ENCODE peak calls at places on chromosomes 1 and 21, in four cellular contexts. H, W, M and G are unnamed samples.
A peak's percentile ranks its signal among the peaks of the same experiment; 100 is the strongest.

GRCh38 chr21:27108228-27108627 is 141.3 kb upstream of the ADAMTS5 start:
- DNase-seq in H (peak; percentile 3), M (no peak), W (peak; percentile 78), G (no peak)

GRCh38 chr1:17588048-17588781 is 48.7 kb downstream of the ARHGEF10L start:
- DNase-seq in H (peak; percentile 5), W (peak; percentile 63), M (peak; percentile 87), G (peak; percentile 35)

GRCh38 chr1:89804646-89805237 is 16.1 kb upstream of the LRRC8D start:
- DNase-seq in H (peak; percentile 87), W (peak; percentile 88), M (peak; percentile 95), G (peak; percentile 92)

GRCh38 chr1:67166196-67166595 is at the start of gene IL23R:
- DNase-seq in M (no peak), H (no peak), W (no peak), G (no peak)

GRCh38 chr1:8061673-8062386 is 35.7 kb upstream of the ERRFI1 start:
- DNase-seq in W (peak; percentile 70), M (no peak), H (peak; percentile 82), G (peak; percentile 43)

GRCh38 chr1:8866792-8867415 is 11.6 kb downstream of the ENO1 start:
- DNase-seq in M (no peak), W (no peak), H (no peak), G (no peak)

GRCh38 chr1:191206808-191207207 is 729.1 kb upstream of the BRINP3 start:
- DNase-seq in H (peak; percentile 5), M (no peak), W (peak; percentile 4), G (peak; percentile 28)

GRCh38 chr21:41846033-41846317 is 33.2 kb downstream of the PRDM15 start:
- DNase-seq in M (no peak), W (no peak), H (no peak), G (no peak)

GRCh38 chr1:225156254-225156653 is 226.8 kb downstream of the DNAH14 start:
- DNase-seq in M (no peak), W (peak; percentile 18), H (no peak), G (peak; percentile 78)

GRCh38 chr1:179287946-179288345 is 5.7 kb upstream of the SOAT1 start:
- DNase-seq in M (no peak), W (no peak), H (no peak), G (no peak)

GRCh38 chr1:224192082-224192786 is 9.2 kb downstream of the DEGS1 start:
- DNase-seq in W (no peak), H (no peak), M (no peak), G (no peak)

GRCh38 chr1:162753998-162754585 is 36.4 kb upstream of the HSD17B7 start:
- DNase-seq in M (no peak), H (peak; percentile 38), W (no peak), G (no peak)

DNA sequence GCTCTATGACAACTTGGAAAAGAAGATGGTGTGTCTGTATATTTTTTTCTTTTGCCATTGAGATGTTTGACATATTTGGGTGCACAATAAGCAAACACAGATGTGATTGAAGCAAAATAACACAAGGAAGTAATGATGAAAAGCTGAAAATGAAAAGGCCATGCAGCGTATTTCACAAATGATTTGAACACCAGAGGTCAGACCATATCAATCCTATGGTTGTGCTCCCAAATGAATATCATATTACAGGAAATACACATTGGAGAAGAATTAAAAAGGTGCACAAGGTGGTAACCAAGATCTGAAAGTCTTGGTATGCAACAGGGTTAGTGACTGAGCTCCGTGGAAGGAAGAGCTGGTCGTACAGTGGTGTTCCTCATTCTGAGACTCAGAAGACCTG is 463.4 kb downstream of the LMO4 start:
- DNase-seq in M (no peak), H (no peak), W (no peak), G (no peak)
- TF ChIP-seq CTCF in M (no peak), H (no peak), W (no peak), G (no peak)

DNA sequence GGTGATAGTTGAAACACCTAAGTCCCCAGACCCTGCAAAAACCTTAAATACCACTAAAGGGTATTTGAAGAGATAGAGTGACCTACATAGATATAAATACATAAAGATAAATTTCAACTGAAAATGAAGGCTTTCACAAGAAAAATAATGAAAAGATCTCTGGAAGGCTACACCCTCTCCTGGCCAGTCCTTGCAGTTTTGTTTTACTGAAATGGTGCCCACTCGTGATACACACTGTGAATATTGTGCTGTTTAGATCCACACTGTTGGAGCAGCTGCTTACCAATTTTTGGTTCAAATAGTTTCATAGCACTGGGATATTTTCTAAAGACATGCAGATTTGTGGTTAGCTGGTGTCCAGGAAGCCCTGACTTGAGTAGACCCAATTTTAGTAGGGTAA is 31.5 kb upstream of the RNF187 start:
- DNase-seq in W (peak; percentile 50), M (no peak), H (peak; percentile 31), G (peak; percentile 49)
- H3K4me3 ChIP-seq in W (peak overlapping the region; percentile 49), M (no peak overlapping the region), H (no peak overlapping the region), G (peak overlapping the region; percentile 79)

GRCh38 chr1:194102607-194103006 is 916.2 kb upstream of the B3GALT2 start:
- DNase-seq in M (no peak), W (no peak), H (peak; percentile 4), G (no peak)
- TF ChIP-seq CTCF in M (no peak), W (no peak), H (no peak), G (peak; percentile 16)

GRCh38 chr1:192512426-192513125 is 63.0 kb upstream of the RGS1 start:
- DNase-seq in H (no peak), M (no peak), W (no peak), G (no peak)
- H3K4me3 ChIP-seq in H (no peak overlapping the region), M (no peak overlapping the region), W (no peak overlapping the region), G (no peak overlapping the region)

GRCh38 chr1:87296220-87296619 is 32.5 kb upstream of the LMO4 start:
- DNase-seq in M (no peak), H (no peak), W (no peak), G (no peak)
- TF ChIP-seq CTCF in M (no peak), H (no peak), W (no peak), G (no peak)

GRCh38 chr1:180928272-180929230 is 15.9 kb downstream of the KIAA1614 start:
- DNase-seq in M (no peak), W (no peak), H (no peak), G (no peak)
- H3K4me3 ChIP-seq in M (no peak overlapping the region), W (no peak overlapping the region), H (no peak overlapping the region), G (no peak overlapping the region)

GRCh38 chr1:54848134-54848948 is 38.7 kb downstream of the DHCR24 start:
- DNase-seq in W (no peak), H (no peak), M (no peak), G (no peak)
- TF ChIP-seq CTCF in W (no peak), H (no peak), M (no peak), G (no peak)

GRCh38 chr1:42117214-42117613 is 36.0 kb upstream of the GUCA2B start:
- DNase-seq in H (no peak), W (no peak), M (no peak), G (no peak)

GRCh38 chr1:42125552-42125951 is 27.7 kb upstream of the GUCA2B start:
- DNase-seq in W (no peak), H (no peak), M (no peak), G (no peak)

GRCh38 chr1:42122408-42122807 is 30.8 kb upstream of the GUCA2B start:
- DNase-seq in M (no peak), W (no peak), H (no peak), G (no peak)
- H3K4me3 ChIP-seq in M (no peak overlapping the region), W (no peak overlapping the region), H (no peak overlapping the region), G (no peak overlapping the region)

DNA sequence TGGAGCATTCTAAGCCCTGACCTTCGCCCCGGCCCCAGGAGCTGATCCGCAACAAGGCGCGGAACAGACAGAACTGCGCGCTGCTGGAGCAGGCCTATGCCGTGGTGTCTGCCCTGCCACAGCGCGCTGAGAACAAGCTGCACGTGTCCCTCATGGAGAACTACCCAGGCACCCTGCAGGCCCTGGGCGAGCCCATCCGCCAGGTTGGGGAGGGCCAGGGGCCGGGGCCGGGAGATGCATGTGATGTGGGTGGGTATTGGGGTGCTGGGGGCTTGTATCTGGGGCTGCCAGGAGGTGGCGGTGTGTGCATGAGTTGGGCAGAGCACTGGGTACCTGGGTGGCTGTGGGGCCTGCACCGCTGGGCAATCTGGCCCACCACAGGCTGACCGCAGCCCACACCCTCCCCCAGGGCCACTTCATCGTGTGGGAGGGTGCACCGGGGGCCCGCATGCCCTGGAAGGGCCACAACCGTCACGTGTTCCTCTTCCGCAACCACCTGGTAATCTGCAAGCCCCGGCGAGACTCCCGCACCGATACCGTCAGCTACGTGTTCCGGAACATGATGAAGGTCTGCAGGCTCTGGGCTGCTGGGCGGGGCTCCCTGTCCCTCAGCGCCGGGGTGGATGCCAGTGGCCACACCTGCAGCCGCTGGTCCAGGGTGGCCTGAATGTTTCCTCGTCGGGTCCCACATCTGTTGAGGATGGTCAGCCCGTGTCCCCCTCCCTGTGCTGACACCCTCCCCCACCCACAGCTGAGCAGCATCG is 65.8 kb downstream of the TRIM11 start:
- DNase-seq in W (no peak), M (peak; percentile 44), H (no peak), G (no peak)
- TF ChIP-seq CTCF in W (peak; percentile 23), M (peak; percentile 13), H (peak; percentile 26), G (peak; percentile 24)